ENCODE peak calls at places on chromosomes 3 and 15, in seven cellular contexts. V, Z, N, W, O, E and I are unnamed samples.

GRCh38 chr15:76147906-76148553 is 88.2 kb downstream of the TMEM266 start:
- DNase-seq in V (peak; percentile 32), Z (peak; percentile 65), N (no peak), W (peak; percentile 28), O (peak; percentile 21), E (no peak), I (no peak)

GRCh38 chr3:195105389-195105788 is 165.6 kb downstream of the XXYLT1 start:
- DNase-seq in V (no peak), Z (no peak), N (no peak), W (no peak), O (no peak), E (no peak), I (no peak)

GRCh38 chr3:65894679-65895078 is 144.0 kb downstream of the MAGI1 start:
- DNase-seq in V (peak; percentile 68), Z (no peak), N (no peak), W (no peak), O (no peak), E (no peak), I (no peak)

GRCh38 chr15:45456212-45457106 is 66.1 kb downstream of the SLC30A4 start:
- DNase-seq in V (peak; percentile 100), Z (no peak), N (no peak), W (peak; percentile 34), O (no peak), E (peak; percentile 31), I (no peak)

GRCh38 chr3:76500746-76501275 is 539.1 kb upstream of the ROBO2 start:
- DNase-seq in V (peak; percentile 74), Z (no peak), N (no peak), W (no peak), O (no peak), E (no peak), I (no peak)

GRCh38 chr3:111859061-111859973 is at the start of gene PHLDB2:
- DNase-seq in V (peak; percentile 88), Z (peak; percentile 16), N (no peak), W (peak; percentile 43), O (peak; percentile 15), E (peak; percentile 49), I (no peak)

GRCh38 chr15:50186752-50187151 is 4.8 kb downstream of the SLC27A2 start:
- DNase-seq in V (no peak), Z (no peak), N (no peak), W (no peak), O (no peak), E (no peak), I (no peak)

GRCh38 chr3:195999896-196000295 is 82.0 kb downstream of the TFRC start:
- DNase-seq in V (no peak), Z (no peak), N (no peak), W (no peak), O (no peak), E (no peak), I (no peak)

GRCh38 chr3:190205739-190206138 is 85.0 kb upstream of the P3H2 start:
- DNase-seq in V (peak; percentile 89), Z (no peak), N (no peak), W (no peak), O (no peak), E (no peak), I (no peak)

GRCh38 chr3:10614160-10614559 is 108.8 kb upstream of the ATP2B2 start:
- DNase-seq in V (no peak), Z (no peak), N (no peak), W (no peak), O (no peak), E (no peak), I (no peak)

GRCh38 chr3:18236726-18237125 is 188.4 kb downstream of the SATB1 start:
- DNase-seq in V (no peak), Z (no peak), N (no peak), W (no peak), O (no peak), E (no peak), I (no peak)

GRCh38 chr3:71101014-71101413 is 482.5 kb downstream of the FOXP1 start:
- DNase-seq in V (peak; percentile 76), Z (no peak), N (no peak), W (no peak), O (no peak), E (no peak), I (no peak)

GRCh38 chr15:36449084-36449661 is 130.3 kb upstream of the CDIN1 start:
- DNase-seq in V (peak; percentile 13), Z (no peak), N (no peak), W (no peak), O (no peak), E (no peak), I (no peak)

GRCh38 chr3:8239095-8239494 is 262.5 kb upstream of the LMCD1 start:
- DNase-seq in V (no peak), Z (no peak), N (no peak), W (no peak), O (no peak), E (no peak), I (no peak)

GRCh38 chr3:175737646-175738572 is 878.8 kb downstream of the NAALADL2 start:
- DNase-seq in V (peak; percentile 69), Z (no peak), N (no peak), W (no peak), O (no peak), E (no peak), I (no peak)

GRCh38 chr3:70264122-70264780 is 48.2 kb downstream of the MDFIC2 start:
- DNase-seq in V (peak; percentile 61), Z (no peak), N (no peak), W (no peak), O (peak; percentile 13), E (no peak), I (no peak)

GRCh38 chr15:60374628-60375081 is 23.1 kb downstream of the ANXA2 start:
- DNase-seq in V (peak; percentile 98), Z (no peak), N (no peak), W (no peak), O (peak; percentile 66), E (peak; percentile 62), I (peak; percentile 90)

GRCh38 chr15:66359740-66360139 is 3.3 kb upstream of the TIPIN start:
- DNase-seq in V (peak; percentile 38), Z (no peak), N (no peak), W (no peak), O (no peak), E (no peak), I (no peak)

GRCh38 chr3:127820221-127820870 is 2.0 kb downstream of the MGLL start:
- DNase-seq in V (peak; percentile 51), Z (no peak), N (no peak), W (no peak), O (no peak), E (no peak), I (no peak)